ENCODE peak calls at places on chromosomes 13 and 19, in six cellular contexts. R is breast epithelium, U is GM23338, C is stomach, K is H1, O is sigmoid colon. L is an unnamed sample.

GRCh38 chr19:20359933-20360720 is 193.1 kb downstream of the ZNF486 start:
- DNase-seq in R (no peak), U (peak; percentile 85), C (no peak), K (peak; percentile 88), O (no peak), L (no peak)

GRCh38 chr19:42433503-42434260 is 6.5 kb upstream of the LIPE start:
- DNase-seq in R (peak; percentile 83), U (peak; percentile 86), C (peak; percentile 80), K (peak; percentile 90), O (no peak), L (peak; percentile 93)

GRCh38 chr13:74114202-74114601 is 20.0 kb downstream of the KLF12 start:
- DNase-seq in R (no peak), U (no peak), C (no peak), K (no peak), O (no peak), L (no peak)

GRCh38 chr13:99288069-99288468 is 19.1 kb downstream of the GPR183 start:
- DNase-seq in R (no peak), U (no peak), C (no peak), K (no peak), O (no peak), L (no peak)

GRCh38 chr19:53507523-53508442 is 30.2 kb upstream of the ZNF331 start:
- DNase-seq in R (no peak), U (no peak), C (no peak), K (no peak), O (no peak), L (no peak)

GRCh38 chr13:108561152-108561551 is 68.3 kb upstream of the MYO16 start:
- DNase-seq in R (no peak), U (no peak), C (no peak), K (no peak), O (no peak), L (no peak)

GRCh38 chr13:51834581-51835158 is 10.3 kb downstream of the TMEM272 start:
- DNase-seq in R (no peak), U (no peak), C (no peak), K (peak; percentile 37), O (no peak), L (no peak)

GRCh38 chr13:73720216-73720840 is 413.9 kb downstream of the KLF12 start:
- DNase-seq in R (no peak), U (no peak), C (no peak), K (no peak), O (no peak), L (no peak)

GRCh38 chr13:25179810-25180437 is 7.8 kb upstream of the AMER2 start:
- DNase-seq in R (no peak), U (no peak), C (no peak), K (peak; percentile 34), O (no peak), L (no peak)

GRCh38 chr13:19089315-19089714 is 92.3 kb downstream of the TUBA3C start:
- DNase-seq in R (no peak), U (no peak), C (no peak), K (no peak), O (no peak), L (no peak)

GRCh38 chr13:75792526-75793187 is 156.5 kb downstream of the LMO7 start:
- DNase-seq in R (no peak), U (no peak), C (no peak), K (no peak), O (no peak), L (peak; percentile 27)

GRCh38 chr13:42654760-42655159 is 80.8 kb downstream of the TNFSF11 start:
- DNase-seq in R (no peak), U (no peak), C (no peak), K (no peak), O (no peak), L (no peak)

GRCh38 chr13:26584713-26585112 is 27.2 kb downstream of the WASF3 start:
- DNase-seq in R (no peak), U (no peak), C (no peak), K (no peak), O (no peak), L (no peak)

GRCh38 chr13:102907016-102907756 is 61.4 kb downstream of the ERCC5 start:
- DNase-seq in R (no peak), U (no peak), C (no peak), K (no peak), O (no peak), L (no peak)

GRCh38 chr13:40600145-40600751 is 66.2 kb downstream of the FOXO1 start:
- DNase-seq in R (no peak), U (no peak), C (no peak), K (no peak), O (no peak), L (no peak)

GRCh38 chr19:44609219-44609618 is 4.1 kb upstream of the IGSF23 start:
- DNase-seq in R (no peak), U (no peak), C (no peak), K (no peak), O (no peak), L (no peak)

GRCh38 chr19:57395710-57396109 is 6.1 kb downstream of the ZNF548 start:
- DNase-seq in R (no peak), U (no peak), C (no peak), K (no peak), O (no peak), L (no peak)

GRCh38 chr13:74715718-74716117 is 581.5 kb upstream of the KLF12 start:
- DNase-seq in R (no peak), U (no peak), C (no peak), K (no peak), O (no peak), L (no peak)

GRCh38 chr13:36344173-36344572 is 2.0 kb downstream of the SPART start:
- DNase-seq in R (no peak), U (peak; percentile 39), C (no peak), K (no peak), O (no peak), L (peak; percentile 10)

GRCh38 chr19:19356500-19356899 is 35.9 kb downstream of the MAU2 start:
- DNase-seq in R (no peak), U (no peak), C (no peak), K (no peak), O (no peak), L (no peak)

GRCh38 chr13:114264886-114265611 is 16.4 kb upstream of the UPF3A start:
- DNase-seq in R (no peak), U (no peak), C (no peak), K (no peak), O (no peak), L (no peak)

GRCh38 chr13:32314271-32314967 is 744 bp downstream of the ZAR1L start:
- DNase-seq in R (no peak), U (no peak), C (peak; percentile 28), K (no peak), O (peak; percentile 78), L (peak; percentile 28)

GRCh38 chr13:102697929-102698648 is 3.2 kb upstream of the METTL21C start:
- DNase-seq in R (no peak), U (no peak), C (no peak), K (no peak), O (no peak), L (no peak)

GRCh38 chr13:25905411-25906010 is 146.3 kb downstream of the SHISA2 start:
- DNase-seq in R (no peak), U (no peak), C (no peak), K (no peak), O (no peak), L (peak; percentile 62)

GRCh38 chr19:55173186-55173716 is 6.8 kb upstream of the DNAAF3 start:
- DNase-seq in R (no peak), U (no peak), C (no peak), K (no peak), O (no peak), L (no peak)

GRCh38 chr13:34246511-34246910 is 428.6 kb downstream of the RFC3 start:
- DNase-seq in R (no peak), U (no peak), C (no peak), K (no peak), O (no peak), L (no peak)

GRCh38 chr13:106155411-106155810 is 380.1 kb downstream of the EFNB2 start:
- DNase-seq in R (no peak), U (no peak), C (no peak), K (no peak), O (no peak), L (no peak)

DNA sequence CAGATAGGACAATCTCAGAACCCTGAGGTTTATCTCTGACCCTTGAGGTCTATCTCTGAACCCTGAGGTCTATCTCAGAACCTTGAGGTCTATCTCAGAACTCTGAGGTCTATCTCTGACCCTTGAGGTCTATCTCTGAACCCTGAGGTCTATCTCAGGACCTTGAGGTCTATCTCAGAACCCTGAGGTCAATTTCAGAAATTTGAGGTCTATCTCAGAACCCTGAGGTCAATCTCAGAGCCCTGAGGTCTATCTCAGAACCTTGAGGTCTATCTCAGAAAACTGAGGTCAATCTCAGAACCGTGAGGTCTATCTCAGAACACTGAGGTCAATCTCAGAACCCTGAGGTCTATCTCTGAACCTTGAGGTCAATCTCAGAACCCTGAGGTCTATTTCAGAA is 2.3 kb downstream of the TLE2 start:
- DNase-seq in R (no peak), U (no peak), C (no peak), K (no peak), O (no peak), L (no peak)
- H3K27me3 ChIP-seq in R (no peaks in the 10 kb centered on the region), U (peaks cover 74% of the 10 kb centered on the region), C (peaks cover 50% of the 10 kb centered on the region), K (peaks cover 11% of the 10 kb centered on the region), O (no peaks in the 10 kb centered on the region), L (peaks cover 4% of the 10 kb centered on the region)

DNA sequence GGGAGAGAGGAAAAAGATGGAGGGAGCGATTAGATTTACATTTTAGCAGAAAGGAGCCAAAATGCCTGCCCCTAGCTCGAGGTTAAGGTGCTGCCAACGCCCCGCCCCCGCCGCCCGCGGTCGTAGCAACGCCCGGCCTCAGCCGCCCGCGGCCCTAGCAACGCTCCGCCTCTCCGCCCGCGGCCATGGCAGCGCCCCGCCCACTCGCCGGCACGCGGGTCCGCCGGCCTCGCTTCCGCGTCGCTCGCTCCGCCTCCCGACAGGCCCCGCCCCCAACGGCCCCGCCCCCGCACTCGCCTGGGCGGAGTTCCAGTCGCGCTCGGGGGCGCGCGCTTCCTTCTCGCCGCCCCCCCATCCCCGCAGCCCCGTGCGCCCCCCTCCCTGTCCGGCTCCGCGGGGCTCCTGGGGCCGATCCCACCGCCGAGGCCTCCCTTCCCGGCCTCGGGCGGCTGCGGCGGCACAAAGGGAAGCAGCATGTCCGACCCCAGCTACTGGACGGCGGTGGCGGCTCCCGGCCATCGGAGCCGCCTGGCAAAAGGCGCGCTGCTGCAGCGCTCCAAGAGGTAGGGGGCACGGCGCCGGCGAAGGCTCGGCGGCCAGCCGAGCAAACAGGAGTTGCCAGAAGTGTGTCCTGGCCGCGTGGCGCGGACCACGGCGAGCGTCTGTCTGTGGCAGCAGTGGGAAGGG is 20.3 kb downstream of the MAST3 start:
- DNase-seq in R (peak; percentile 73), U (peak; percentile 97), C (peak; percentile 95), K (peak; percentile 97), O (peak; percentile 93), L (peak; percentile 95)
- TF ChIP-seq POLR2AphosphoS5 in R (no peak), U (peak; percentile 26), C (no peak), K (no peak), O (no peak), L (no peak)

GRCh38 chr19:6455924-6456323 is 3.7 kb downstream of the SLC25A23 start:
- DNase-seq in R (no peak), U (no peak), C (no peak), K (no peak), O (no peak), L (no peak)
- H3K36me3 ChIP-seq in R (peaks cover 12% of the 10 kb centered on the region), U (peaks cover 11% of the 10 kb centered on the region), C (peaks cover 58% of the 10 kb centered on the region), K (peaks cover 5% of the 10 kb centered on the region), O (peaks cover 14% of the 10 kb centered on the region), L (no peaks in the 10 kb centered on the region)

DNA sequence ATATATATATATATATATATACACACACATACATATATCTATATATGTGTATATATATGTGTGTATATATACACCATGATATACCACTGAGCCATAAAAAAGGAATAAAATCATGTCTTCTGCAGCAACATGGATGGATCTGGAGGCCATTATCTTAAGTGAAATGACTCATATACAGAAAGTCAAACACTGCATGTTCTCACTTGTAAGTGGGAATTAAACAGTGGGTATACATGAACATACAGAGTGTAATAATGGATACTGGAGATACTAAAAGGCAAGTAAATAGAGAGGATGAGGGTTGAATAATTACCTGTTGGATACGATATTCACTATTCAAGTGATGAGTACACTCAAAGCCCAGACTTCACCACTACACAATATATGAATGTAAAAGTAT is 332.6 kb downstream of the SLITRK1 start:
- DNase-seq in R (no peak), U (no peak), C (no peak), K (no peak), O (no peak), L (no peak)
- H3K27me3 ChIP-seq in R (no peaks in the 10 kb centered on the region), U (no peaks in the 10 kb centered on the region), C (no peaks in the 10 kb centered on the region), K (no peaks in the 10 kb centered on the region), O (no peaks in the 10 kb centered on the region), L (no peaks in the 10 kb centered on the region)

L was measured in transverse colon.